ENCODE peak calls at places on chromosomes 11 and 22, in six cellular contexts. H is GM12878, G is GM12891, J is K562, M is H1, Z is HepG2. C is an unnamed sample.

GRCh38 chr22:48888466-48889208 is 939.0 kb downstream of the BRD1 start:
- DNase-seq in H (no peak), G (no peak), J (no peak), M (no peak), Z (no peak), C (no peak)

GRCh38 chr11:117387992-117388765 is 60.5 kb downstream of the CEP164 start:
- DNase-seq in H (no peak), G (no peak), J (no peak), M (no peak), Z (no peak), C (no peak)

GRCh38 chr11:131796089-131796488 is 425.7 kb downstream of the NTM start:
- DNase-seq in H (no peak), G (no peak), J (no peak), M (no peak), Z (no peak), C (no peak)

GRCh38 chr11:134761361-134761760 is 349.3 kb upstream of the B3GAT1 start:
- DNase-seq in H (no peak), G (no peak), J (no peak), M (no peak), Z (no peak), C (no peak)

GRCh38 chr11:72668645-72669347 is 5.4 kb downstream of the PDE2A start:
- DNase-seq in H (peak), G (peak), J (no peak), M (no peak), Z (no peak), C (peak)

GRCh38 chr11:122652495-122652894 is 3.0 kb upstream of the UBASH3B start:
- DNase-seq in H (no peak), G (no peak), J (no peak), M (no peak), Z (peak), C (no peak)

GRCh38 chr11:29019960-29020683 is 911.9 kb downstream of the METTL15 start:
- DNase-seq in H (no peak), G (no peak), J (no peak), M (no peak), Z (no peak), C (no peak)

GRCh38 chr11:100637706-100638105 is 49.4 kb upstream of the ARHGAP42 start:
- DNase-seq in H (no peak), G (no peak), J (no peak), M (no peak), Z (no peak), C (no peak)

GRCh38 chr11:28760676-28761390 is 652.6 kb downstream of the METTL15 start:
- DNase-seq in H (no peak), G (no peak), J (no peak), M (no peak), Z (no peak), C (no peak)

GRCh38 chr11:105315287-105315686 is 175.7 kb upstream of the CARD18 start:
- DNase-seq in H (no peak), G (no peak), J (no peak), M (no peak), Z (peak), C (no peak)

GRCh38 chr11:47488674-47489394 is 39.9 kb upstream of the RAPSN start:
- DNase-seq in H (no peak), G (no peak), J (no peak), M (no peak), Z (no peak), C (no peak)

GRCh38 chr11:3609416-3610265 is 32.2 kb downstream of the ART5 start:
- DNase-seq in H (no peak), G (no peak), J (peak), M (no peak), Z (peak), C (no peak)

GRCh38 chr22:35191412-35191811 is 65.9 kb upstream of the HMGXB4 start:
- DNase-seq in H (no peak), G (no peak), J (no peak), M (no peak), Z (peak), C (no peak)

GRCh38 chr22:19762315-19763140 is 1.9 kb downstream of the TBX1 start:
- DNase-seq in H (no peak), G (no peak), J (no peak), M (no peak), Z (no peak), C (no peak)

GRCh38 chr11:62705401-62705800 is 1.8 kb downstream of the BSCL2 start:
- DNase-seq in H (no peak), G (no peak), J (peak), M (no peak), Z (no peak), C (no peak)

GRCh38 chr11:88555018-88555828 is 217.7 kb upstream of the CTSC start:
- DNase-seq in H (no peak), G (no peak), J (no peak), M (no peak), Z (no peak), C (no peak)
- TF ChIP-seq TAF1 in H (no peak), G (no peak), J (no peak), M (no peak), Z (no peak), C (no peak)

GRCh38 chr22:36860821-36861659 is at the start of gene NCF4:
- DNase-seq in H (peak), G (peak), J (no peak), M (no peak), Z (no peak), C (peak)
- TF ChIP-seq POLR2AphosphoS5 in H (peak), G (peak), J (no peak), M (no peak), Z (no peak), C (peak)

GRCh38 chr11:66001941-66002647 is at the start of the genes BANF1 and EIF1AD:
- DNase-seq in H (peak), G (peak), J (peak), M (peak), Z (peak), C (peak)
- TF ChIP-seq POLR2A in H (peak), G (peak), J (peak), M (no peak), Z (peak), C (peak)

DNA sequence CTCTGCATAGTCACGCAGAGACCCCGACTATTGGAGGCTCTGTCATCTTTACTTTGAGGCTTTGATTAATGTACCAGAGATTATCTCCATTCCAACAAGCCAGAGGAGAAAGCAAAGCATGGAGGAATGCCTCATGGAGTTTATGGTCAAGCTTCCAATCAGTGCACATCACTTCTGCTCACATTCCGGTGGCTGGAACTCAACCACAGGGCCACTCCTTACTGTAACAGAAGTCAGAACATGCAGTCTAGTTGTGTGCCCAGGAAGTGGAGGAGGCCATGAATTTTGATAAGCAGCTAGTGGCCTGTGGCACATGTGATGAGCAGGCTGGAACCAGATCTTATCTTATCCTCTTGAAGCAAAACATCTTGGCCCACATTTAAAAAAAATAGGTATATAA is 258.9 kb upstream of the ARHGAP20 start:
- DNase-seq in H (no peak), G (no peak), J (no peak), M (no peak), Z (no peak), C (no peak)
- TF ChIP-seq TAF1 in H (no peak), G (no peak), J (no peak), M (no peak), Z (no peak), C (no peak)

GRCh38 chr22:24952837-24953293 is 349 bp downstream of the KIAA1671 start:
- DNase-seq in H (no peak), G (peak), J (no peak), M (no peak), Z (peak), C (no peak)
- TF ChIP-seq POLR2AphosphoS5 in H (no peak), G (no peak), J (no peak), M (no peak), Z (peak), C (no peak)

C was measured in GM12892.